ENCODE peak calls at places on chromosome 22, in six cellular contexts. One of them, this sample, is unnamed.

GRCh38 chr22:24230911-24231656 is 13.8 kb downstream of the GGT5 start:
- DNase-seq in NB4: peak
- DNase-seq in upper lobe of left lung: peak
- DNase-seq in HepG2: no peak
- DNase-seq in IMR-90: no peak
- DNase-seq in body of pancreas: peak
- DNase-seq in this sample: no peak

GRCh38 chr22:42179616-42180015 is 49.0 kb upstream of the CYP2D6 start:
- DNase-seq in NB4: no peak
- DNase-seq in body of pancreas: no peak
- DNase-seq in HepG2: no peak
- DNase-seq in IMR-90: peak
- DNase-seq in upper lobe of left lung: no peak
- DNase-seq in this sample: no peak

GRCh38 chr22:35637254-35637653 is 11.0 kb upstream of the APOL6 start:
- DNase-seq in HepG2: no peak
- DNase-seq in body of pancreas: no peak
- DNase-seq in NB4: no peak
- DNase-seq in upper lobe of left lung: no peak
- DNase-seq in IMR-90: no peak
- DNase-seq in this sample: no peak

GRCh38 chr22:33678523-33678922 is 241.8 kb downstream of the LARGE1 start:
- DNase-seq in upper lobe of left lung: no peak
- DNase-seq in HepG2: no peak
- DNase-seq in NB4: no peak
- DNase-seq in body of pancreas: no peak
- DNase-seq in IMR-90: no peak
- DNase-seq in this sample: no peak

GRCh38 chr22:24282401-24282800 is 11.8 kb downstream of the SPECC1L start:
- DNase-seq in upper lobe of left lung: no peak
- DNase-seq in HepG2: no peak
- DNase-seq in NB4: no peak
- DNase-seq in IMR-90: no peak
- DNase-seq in body of pancreas: no peak
- DNase-seq in this sample: no peak

GRCh38 chr22:23187871-23188700 is 7.8 kb downstream of the BCR start:
- DNase-seq in IMR-90: peak
- DNase-seq in upper lobe of left lung: no peak
- DNase-seq in HepG2: no peak
- DNase-seq in NB4: no peak
- DNase-seq in body of pancreas: no peak
- DNase-seq in this sample: no peak

GRCh38 chr22:45129703-45130524 is 33.8 kb upstream of the NUP50 start:
- DNase-seq in HepG2: no peak
- DNase-seq in IMR-90: no peak
- DNase-seq in body of pancreas: peak
- DNase-seq in upper lobe of left lung: no peak
- DNase-seq in NB4: no peak
- DNase-seq in this sample: no peak

GRCh38 chr22:48942698-48943566 is 884.7 kb downstream of the BRD1 start:
- DNase-seq in NB4: no peak
- DNase-seq in HepG2: no peak
- DNase-seq in body of pancreas: no peak
- DNase-seq in upper lobe of left lung: peak
- DNase-seq in IMR-90: no peak
- DNase-seq in this sample: peak

GRCh38 chr22:42937164-42937854 is 77.6 kb downstream of the PACSIN2 start:
- DNase-seq in NB4: peak
- DNase-seq in upper lobe of left lung: no peak
- DNase-seq in HepG2: no peak
- DNase-seq in body of pancreas: peak
- DNase-seq in IMR-90: peak
- DNase-seq in this sample: peak

GRCh38 chr22:34055525-34056200 is 135.4 kb upstream of the LARGE1 start:
- DNase-seq in body of pancreas: peak
- DNase-seq in HepG2: peak
- DNase-seq in NB4: peak
- DNase-seq in upper lobe of left lung: no peak
- DNase-seq in IMR-90: no peak
- DNase-seq in this sample: no peak

GRCh38 chr22:17158176-17158567 is 905 bp downstream of the HDHD5 start:
- DNase-seq in upper lobe of left lung: no peak
- DNase-seq in HepG2: no peak
- DNase-seq in IMR-90: no peak
- DNase-seq in body of pancreas: no peak
- DNase-seq in NB4: no peak
- DNase-seq in this sample: no peak

GRCh38 chr22:40654522-40655167 is 18.1 kb upstream of the MRTFA start:
- DNase-seq in body of pancreas: peak
- DNase-seq in HepG2: no peak
- DNase-seq in upper lobe of left lung: no peak
- DNase-seq in IMR-90: peak
- DNase-seq in NB4: no peak
- DNase-seq in this sample: no peak

GRCh38 chr22:45237065-45237990 is 3.4 kb downstream of the KIAA0930 start:
- DNase-seq in upper lobe of left lung: no peak
- DNase-seq in body of pancreas: no peak
- DNase-seq in IMR-90: no peak
- DNase-seq in NB4: no peak
- DNase-seq in HepG2: peak
- DNase-seq in this sample: no peak

GRCh38 chr22:44154431-44154942 is 26.2 kb upstream of the PARVG start:
- DNase-seq in HepG2: no peak
- DNase-seq in body of pancreas: no peak
- DNase-seq in NB4: peak
- DNase-seq in upper lobe of left lung: no peak
- DNase-seq in IMR-90: peak
- DNase-seq in this sample: no peak

GRCh38 chr22:43955883-43956286 is 643 bp downstream of the SAMM50 start:
- DNase-seq in upper lobe of left lung: no peak
- DNase-seq in IMR-90: no peak
- DNase-seq in NB4: peak
- DNase-seq in HepG2: no peak
- DNase-seq in body of pancreas: no peak
- DNase-seq in this sample: no peak

DNA sequence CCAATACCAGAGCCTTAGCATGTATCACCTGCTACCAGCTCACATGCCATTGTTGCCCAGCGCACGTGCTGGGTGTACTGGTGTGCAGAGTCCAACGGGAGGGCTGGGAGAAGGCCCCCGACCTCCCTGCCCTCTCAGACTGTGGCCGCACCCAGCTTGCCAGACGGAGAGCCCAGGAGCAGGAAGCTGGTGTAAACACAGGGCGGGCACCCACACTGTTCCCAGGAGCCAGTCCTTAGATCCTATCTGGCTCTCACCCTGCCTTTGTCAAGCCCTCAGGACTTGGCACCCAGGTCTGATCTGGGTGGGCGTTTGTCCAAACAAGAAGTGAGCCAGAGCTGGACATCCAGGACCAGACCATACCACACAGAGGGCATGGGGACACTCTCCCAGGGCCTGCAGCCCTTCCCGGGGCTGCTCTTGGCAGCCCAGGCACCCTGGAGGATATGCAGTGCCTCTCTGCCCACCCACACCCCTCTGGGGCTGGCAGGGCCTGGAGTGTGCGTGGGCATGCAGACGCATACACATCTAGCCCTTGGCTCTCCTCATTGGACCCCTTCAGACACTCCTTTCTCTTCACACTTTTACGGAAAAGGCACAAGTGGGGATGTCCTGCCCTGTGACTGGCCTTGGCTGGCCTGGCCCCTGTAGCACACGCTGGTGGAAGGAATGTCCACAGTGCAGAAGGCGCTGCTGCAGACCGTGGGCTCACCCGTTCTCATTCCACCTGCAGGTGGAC is 19.9 kb upstream of the CLDN5 start:
- DNase-seq in upper lobe of left lung: peak
- DNase-seq in IMR-90: no peak
- DNase-seq in body of pancreas: no peak
- DNase-seq in HepG2: peak
- DNase-seq in NB4: no peak
- DNase-seq in this sample: no peak
- TF ChIP-seq POLR2A in upper lobe of left lung: no peak
- TF ChIP-seq POLR2A in IMR-90: no peak
- TF ChIP-seq POLR2A in body of pancreas: no peak
- TF ChIP-seq POLR2A in HepG2: no peak
- TF ChIP-seq POLR2A in NB4: no peak
- TF ChIP-seq POLR2A in this sample: no peak

GRCh38 chr22:36864454-36865215 is 3.8 kb downstream of the NCF4 start:
- DNase-seq in HepG2: no peak
- DNase-seq in NB4: no peak
- DNase-seq in IMR-90: no peak
- DNase-seq in body of pancreas: no peak
- DNase-seq in upper lobe of left lung: no peak
- DNase-seq in this sample: no peak

GRCh38 chr22:36860821-36861659 is at the start of gene NCF4:
- DNase-seq in HepG2: no peak
- DNase-seq in NB4: peak
- DNase-seq in IMR-90: no peak
- DNase-seq in body of pancreas: peak
- DNase-seq in upper lobe of left lung: peak
- DNase-seq in this sample: peak

GRCh38 chr22:36863979-36864378 is 3.2 kb downstream of the NCF4 start:
- DNase-seq in upper lobe of left lung: no peak
- DNase-seq in HepG2: no peak
- DNase-seq in body of pancreas: no peak
- DNase-seq in NB4: no peak
- DNase-seq in IMR-90: no peak
- DNase-seq in this sample: no peak

GRCh38 chr22:36863281-36863680 is 2.5 kb downstream of the NCF4 start:
- DNase-seq in HepG2: no peak
- DNase-seq in NB4: no peak
- DNase-seq in upper lobe of left lung: no peak
- DNase-seq in IMR-90: no peak
- DNase-seq in body of pancreas: no peak
- DNase-seq in this sample: no peak

GRCh38 chr22:36862251-36863242 is 1.7 kb downstream of the NCF4 start:
- DNase-seq in NB4: peak
- DNase-seq in upper lobe of left lung: no peak
- DNase-seq in IMR-90: no peak
- DNase-seq in HepG2: no peak
- DNase-seq in body of pancreas: peak
- DNase-seq in this sample: no peak
- H3K4me3 ChIP-seq in NB4: peak
- H3K4me3 ChIP-seq in upper lobe of left lung: no peak
- H3K4me3 ChIP-seq in IMR-90: no peak
- H3K4me3 ChIP-seq in HepG2: no peak
- H3K4me3 ChIP-seq in body of pancreas: no peak
- H3K4me3 ChIP-seq in this sample: no peak

GRCh38 chr22:20751185-20751851 is 22.6 kb upstream of the SERPIND1 start:
- DNase-seq in upper lobe of left lung: no peak
- DNase-seq in NB4: no peak
- DNase-seq in IMR-90: no peak
- DNase-seq in body of pancreas: no peak
- DNase-seq in HepG2: no peak
- DNase-seq in this sample: no peak
- TF ChIP-seq POLR2A in upper lobe of left lung: no peak
- TF ChIP-seq POLR2A in NB4: no peak
- TF ChIP-seq POLR2A in IMR-90: no peak
- TF ChIP-seq POLR2A in body of pancreas: no peak
- TF ChIP-seq POLR2A in HepG2: no peak
- TF ChIP-seq POLR2A in this sample: no peak

DNA sequence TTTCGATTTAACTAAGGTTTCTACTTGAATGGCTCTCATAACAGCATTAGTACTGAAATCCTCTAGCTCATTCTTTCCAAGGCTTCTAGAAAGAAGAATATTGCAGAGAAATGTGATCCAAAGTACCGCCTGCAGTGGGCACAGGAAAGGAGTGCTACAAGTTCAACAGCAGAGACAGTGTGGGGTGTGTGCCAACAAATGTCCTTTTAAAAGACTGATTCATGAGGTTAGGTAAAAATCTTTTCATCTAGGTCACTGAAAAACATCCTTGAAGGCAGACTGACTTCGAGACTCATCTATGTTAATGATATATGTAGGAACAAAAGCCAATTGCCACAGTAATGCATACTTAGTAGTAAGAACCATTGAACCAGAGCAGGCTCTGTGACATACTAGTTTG is 349.1 kb upstream of the PITPNB start:
- DNase-seq in NB4: no peak
- DNase-seq in upper lobe of left lung: no peak
- DNase-seq in HepG2: no peak
- DNase-seq in body of pancreas: no peak
- DNase-seq in IMR-90: no peak
- DNase-seq in this sample: no peak
- H3K4me3 ChIP-seq in NB4: no peak
- H3K4me3 ChIP-seq in upper lobe of left lung: no peak
- H3K4me3 ChIP-seq in HepG2: no peak
- H3K4me3 ChIP-seq in body of pancreas: no peak
- H3K4me3 ChIP-seq in IMR-90: no peak
- H3K4me3 ChIP-seq in this sample: no peak

DNA sequence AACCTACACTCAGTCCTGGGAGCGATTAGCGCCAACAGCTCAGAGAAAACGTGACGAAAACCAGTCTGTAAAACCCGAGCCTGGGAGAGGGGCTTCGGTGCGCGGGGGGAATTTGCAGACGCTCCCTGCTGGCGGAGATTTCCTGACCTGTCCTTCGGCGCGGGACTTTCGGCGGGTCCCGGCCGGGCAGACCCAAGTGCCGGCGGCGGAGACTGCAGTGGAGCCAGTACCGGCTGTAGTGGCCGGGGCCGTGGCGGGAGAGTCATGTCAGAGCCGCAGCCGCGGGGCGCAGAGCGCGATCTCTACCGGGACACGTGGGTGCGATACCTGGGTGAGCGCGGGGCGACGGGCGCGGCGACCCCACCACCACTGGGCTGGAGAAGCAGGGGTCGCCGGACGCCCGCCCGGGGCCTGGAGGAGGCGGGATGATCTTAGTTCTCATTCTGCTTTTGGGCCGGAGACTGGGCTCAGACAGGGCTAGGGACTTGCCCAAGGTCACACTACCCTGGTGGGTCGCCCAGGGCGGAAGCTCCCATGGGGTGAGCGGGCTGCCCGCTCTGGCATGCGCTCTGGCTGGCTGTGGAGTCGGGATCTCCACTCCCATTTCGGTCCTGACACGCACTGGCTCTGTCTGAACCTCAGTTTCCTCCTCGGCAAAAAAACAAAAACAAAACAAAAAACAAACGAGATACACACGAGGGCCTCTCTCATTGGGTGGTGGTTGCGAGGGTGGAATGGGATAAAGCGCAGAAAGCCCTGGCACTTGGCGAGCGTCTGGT is at the start of gene MTFP1:
- DNase-seq in IMR-90: peak
- DNase-seq in body of pancreas: peak
- DNase-seq in upper lobe of left lung: peak
- DNase-seq in HepG2: peak
- DNase-seq in NB4: peak
- DNase-seq in this sample: peak
- TF ChIP-seq POLR2A in IMR-90: peak
- TF ChIP-seq POLR2A in body of pancreas: peak
- TF ChIP-seq POLR2A in upper lobe of left lung: no peak
- TF ChIP-seq POLR2A in HepG2: peak
- TF ChIP-seq POLR2A in NB4: peak
- TF ChIP-seq POLR2A in this sample: no peak